ENCODE peak calls at places on chromosomes 4 and X, in nine cellular contexts. A is psoas muscle; W is HuH-7; X is AG08396; Y is activated CD4-positive, alpha-beta T cell treated with anti-CD3 and anti-CD28 coated beads for 4 hours; K is NCI-H1436; Z is iPS-NIHi11; N is H9; F is neuronal stem cell. M is an unnamed sample.

GRCh38 chr4:151600432-151600831 is 160.4 kb downstream of the GATB start:
- DNase-seq in A (no peak), W (no peak), X (peak), Y (no peak), K (no peak), Z (no peak), N (no peak), F (no peak), M (no peak)

GRCh38 chrX:115588180-115588579 is 27.2 kb downstream of the PLS3 start:
- DNase-seq in A (no peak), W (no peak), X (no peak), Y (no peak), K (no peak), Z (no peak), N (no peak), F (no peak), M (no peak)

GRCh38 chrX:123860983-123861382 is 1.1 kb downstream of the XIAP start:
- DNase-seq in A (no peak), W (no peak), X (no peak), Y (no peak), K (no peak), Z (no peak), N (no peak), F (no peak), M (no peak)

GRCh38 chr4:148207074-148207473 is 235.1 kb downstream of the NR3C2 start:
- DNase-seq in A (no peak), W (no peak), X (no peak), Y (no peak), K (no peak), Z (no peak), N (no peak), F (no peak), M (no peak)

GRCh38 chrX:119399772-119400101 is 601 bp downstream of the SLC25A43 start:
- DNase-seq in A (peak), W (peak), X (peak), Y (no peak), K (no peak), Z (no peak), N (no peak), F (no peak), M (no peak)

GRCh38 chr4:80142396-80143304 is 54.7 kb upstream of the PRDM8 start:
- DNase-seq in A (no peak), W (no peak), X (no peak), Y (no peak), K (no peak), Z (no peak), N (no peak), F (no peak), M (no peak)

GRCh38 chr4:187171731-187172339 is 448.2 kb upstream of the FAT1 start:
- DNase-seq in A (no peak), W (no peak), X (no peak), Y (no peak), K (no peak), Z (no peak), N (no peak), F (no peak), M (no peak)

GRCh38 chr4:61583696-61584095 is 383.6 kb downstream of the ADGRL3 start:
- DNase-seq in A (no peak), W (no peak), X (no peak), Y (no peak), K (no peak), Z (no peak), N (no peak), F (no peak), M (no peak)

GRCh38 chrX:67692246-67692645 is 148.4 kb downstream of the AR start:
- DNase-seq in A (no peak), W (no peak), X (peak), Y (no peak), K (no peak), Z (no peak), N (no peak), F (no peak), M (no peak)

GRCh38 chrX:39150210-39150609 is 349.0 kb downstream of the MID1IP1 start:
- DNase-seq in A (no peak), W (no peak), X (no peak), Y (no peak), K (no peak), Z (no peak), N (no peak), F (no peak), M (no peak)

GRCh38 chr4:129905256-129905655 is 809.3 kb downstream of the C4orf33 start:
- DNase-seq in A (no peak), W (no peak), X (no peak), Y (no peak), K (no peak), Z (no peak), N (no peak), F (no peak), M (no peak)

GRCh38 chr4:76532810-76533209 is 97.8 kb downstream of the SHROOM3 start:
- DNase-seq in A (no peak), W (no peak), X (no peak), Y (no peak), K (no peak), Z (no peak), N (no peak), F (no peak), M (no peak)

M was measured in ecto neural progenitor cell.